ENCODE peak calls at places on chromosomes 2 and 18, in ten cellular contexts. R is astrocyte, Q is fibroblast of the aortic adventitia, M is adrenal gland, K is IMR-90, Z is cardiac fibroblast, G is MCF 10A, A is GM10248, S is brain microvascular endothelial cell, W is nephron progenitor cell. U is an unnamed sample.

GRCh38 chr2:175396696-175397095 is 215.2 kb upstream of the ATP5MC3 start:
- DNase-seq in Z (no peak), A (no peak), S (no peak), R (no peak), W (no peak), M (no peak), Q (no peak), K (no peak), G (no peak), U (no peak)

GRCh38 chr2:5937865-5938565 is 245.8 kb downstream of the SOX11 start:
- DNase-seq in Z (no peak), Q (no peak), S (no peak), M (no peak), R (peak), W (no peak), K (no peak), G (no peak), A (no peak), U (no peak)

GRCh38 chr2:48249631-48250473 is 280.1 kb upstream of the STON1 start:
- DNase-seq in W (no peak), S (no peak), M (no peak), A (no peak), Z (peak), G (peak), R (peak), Q (peak), K (peak), U (no peak)

GRCh38 chr2:199186226-199186864 is 271.4 kb downstream of the SATB2 start:
- DNase-seq in R (no peak), K (no peak), Z (no peak), M (no peak), Q (no peak), W (no peak), S (no peak), G (no peak), A (no peak), U (no peak)

GRCh38 chr2:18831916-18832510 is 242.6 kb upstream of the NT5C1B start:
- DNase-seq in W (no peak), Z (no peak), G (no peak), A (no peak), M (no peak), K (peak), R (peak), Q (peak), S (peak), U (no peak)

GRCh38 chr2:240205763-240206162 is 65.3 kb upstream of the OTOS start:
- DNase-seq in M (no peak), S (no peak), Z (no peak), Q (no peak), K (no peak), A (no peak), R (no peak), G (no peak), W (no peak), U (no peak)

GRCh38 chr2:96106991-96107882 is 9.1 kb downstream of the ADRA2B start:
- DNase-seq in W (no peak), K (no peak), S (no peak), Q (no peak), M (no peak), G (no peak), Z (no peak), R (no peak), A (no peak), U (peak)

GRCh38 chr18:63205791-63206252 is 113.7 kb downstream of the BCL2 start:
- DNase-seq in M (no peak), Z (no peak), Q (no peak), G (no peak), R (no peak), K (no peak), S (no peak), W (no peak), A (no peak), U (no peak)

GRCh38 chr2:109702250-109702985 is 88.3 kb downstream of the SOWAHC start:
- DNase-seq in R (peak), K (peak), A (no peak), G (peak), W (no peak), M (no peak), Q (peak), Z (peak), S (peak), U (no peak)

GRCh38 chr18:36724591-36725001 is 104.2 kb downstream of the TPGS2 start:
- DNase-seq in S (no peak), A (no peak), G (no peak), Z (no peak), K (peak), Q (peak), W (no peak), M (peak), R (peak), U (no peak)

GRCh38 chr2:205675861-205676516 is 6.3 kb upstream of the NRP2 start:
- DNase-seq in M (peak), W (no peak), K (peak), A (no peak), Q (peak), R (no peak), S (no peak), Z (peak), G (peak), U (no peak)

GRCh38 chr2:79855264-79856006 is 342.6 kb downstream of the CTNNA2 start:
- DNase-seq in M (no peak), S (no peak), A (no peak), K (peak), W (no peak), G (peak), Q (no peak), R (no peak), Z (no peak), U (no peak)

GRCh38 chr18:36066731-36067117 is 635 bp downstream of the RPRD1A start:
- DNase-seq in K (peak), G (peak), Z (no peak), A (peak), W (no peak), R (no peak), S (no peak), M (no peak), Q (peak), U (no peak)

GRCh38 chr2:78999410-78999809 is 26.1 kb upstream of the REG3G start:
- DNase-seq in R (no peak), W (no peak), K (no peak), G (peak), Q (peak), Z (peak), M (no peak), A (no peak), S (no peak), U (no peak)

GRCh38 chr2:103860016-103860415 is 993.9 kb upstream of the POU3F3 start:
- DNase-seq in W (no peak), Z (no peak), K (no peak), Q (no peak), R (no peak), S (no peak), G (no peak), A (no peak), M (no peak), U (no peak)

GRCh38 chr2:15943914-15944313 is 3.6 kb downstream of the MYCN start:
- DNase-seq in Q (no peak), M (peak), W (no peak), Z (peak), G (no peak), S (no peak), A (no peak), R (no peak), K (no peak), U (no peak)

GRCh38 chr18:36934884-36935283 is 106.0 kb downstream of the KIAA1328 start:
- DNase-seq in Z (peak), M (no peak), K (peak), S (peak), Q (peak), A (no peak), G (peak), R (peak), W (no peak), U (no peak)

GRCh38 chr2:58240595-58240937 is 559 bp downstream of the FANCL start:
- DNase-seq in S (no peak), Z (no peak), Q (peak), R (no peak), M (no peak), A (no peak), G (peak), K (no peak), W (no peak), U (no peak)

GRCh38 chr18:33097126-33097525 is 324.3 kb upstream of the KLHL14 start:
- DNase-seq in K (no peak), S (no peak), G (no peak), M (no peak), R (peak), A (no peak), W (no peak), Q (no peak), Z (no peak), U (no peak)

GRCh38 chr2:157501026-157501425 is 57.1 kb upstream of the CYTIP start:
- DNase-seq in G (no peak), S (no peak), K (no peak), Q (no peak), M (no peak), W (no peak), R (no peak), Z (no peak), A (no peak), U (no peak)

GRCh38 chr2:69776886-69777777 is 35.2 kb downstream of the ANXA4 start:
- DNase-seq in S (no peak), A (no peak), K (no peak), G (no peak), R (no peak), Q (no peak), Z (no peak), W (no peak), M (no peak), U (no peak)

GRCh38 chr2:8662239-8662879 is 19.5 kb upstream of the ID2 start:
- DNase-seq in Q (peak), M (no peak), A (no peak), G (peak), S (no peak), K (peak), W (no peak), R (peak), Z (peak), U (no peak)

GRCh38 chr2:231386446-231386845 is 9.1 kb upstream of the B3GNT7 start:
- DNase-seq in Q (peak), R (peak), Z (peak), A (no peak), W (no peak), K (peak), S (peak), G (no peak), M (no peak), U (no peak)

GRCh38 chr18:12233378-12233777 is 20.8 kb upstream of the CIDEA start:
- DNase-seq in K (peak), A (no peak), G (no peak), Q (peak), M (no peak), Z (peak), W (no peak), S (peak), R (peak), U (no peak)

GRCh38 chr18:37987901-37988300 is 422.3 kb upstream of the CELF4 start:
- DNase-seq in G (no peak), W (no peak), S (no peak), Z (no peak), Q (no peak), R (no peak), M (no peak), K (no peak), A (no peak), U (no peak)

GRCh38 chr2:151029406-151030157 is 232.1 kb downstream of the RBM43 start:
- DNase-seq in S (peak), Q (peak), R (peak), M (no peak), W (no peak), Z (peak), G (peak), K (peak), A (no peak), U (no peak)

GRCh38 chr2:20676353-20677215 is 9.6 kb downstream of the GDF7 start:
- DNase-seq in G (no peak), W (no peak), Q (no peak), K (no peak), S (no peak), R (no peak), M (no peak), A (no peak), Z (peak), U (no peak)
- TF ChIP-seq CTCF in G (no peak), W (no peak), Q (no peak), K (no peak), S (no peak), R (no peak), M (no peak), A (peak), Z (peak), U (no peak)

DNA sequence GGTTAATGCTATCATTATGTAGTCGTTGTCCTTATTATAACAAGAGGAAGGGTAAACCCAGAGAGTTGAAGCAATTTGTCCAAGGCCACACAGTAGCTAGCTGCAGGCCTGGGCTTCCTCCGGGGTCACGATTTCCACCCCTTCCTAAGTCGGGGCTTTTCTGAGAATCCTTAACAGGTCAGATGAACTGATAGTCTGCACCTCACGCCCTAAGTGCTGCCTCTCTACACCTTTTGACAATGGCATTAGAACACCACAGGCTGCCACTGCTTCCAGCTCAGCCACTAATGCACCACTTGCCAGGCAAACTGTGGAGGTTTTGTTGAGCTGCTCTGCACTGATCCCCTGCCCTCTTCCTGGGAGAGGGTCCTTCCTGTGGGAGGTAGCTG is 37.7 kb downstream of the FOSL2 start:
- DNase-seq in R (no peak), Z (no peak), W (no peak), K (no peak), A (no peak), M (no peak), S (no peak), Q (no peak), G (no peak), U (peak)
- TF ChIP-seq CTCF in R (no peak), Z (no peak), W (no peak), K (no peak), A (no peak), M (no peak), S (no peak), Q (no peak), G (no peak), U (no peak)

GRCh38 chr2:173126819-173127218 is 51.2 kb downstream of the MAP3K20 start:
- DNase-seq in A (no peak), Z (peak), M (no peak), G (no peak), W (no peak), K (peak), Q (no peak), S (no peak), R (peak), U (no peak)
- TF ChIP-seq CTCF in A (no peak), Z (no peak), M (no peak), G (no peak), W (no peak), K (no peak), Q (no peak), S (no peak), R (no peak), U (no peak)

GRCh38 chr2:201643216-201643651 is at the start of gene TMEM237:
- DNase-seq in R (peak), A (peak), Z (peak), M (no peak), G (peak), K (peak), W (peak), S (no peak), Q (peak), U (no peak)

GRCh38 chr2:201644001-201644400 is 698 bp upstream of the TMEM237 start:
- DNase-seq in G (peak), A (no peak), Q (peak), S (no peak), R (peak), Z (peak), K (peak), W (no peak), M (peak), U (no peak)

GRCh38 chr2:201639205-201639604 is 4.1 kb downstream of the TMEM237 start:
- DNase-seq in W (no peak), R (no peak), K (peak), A (no peak), M (no peak), Z (no peak), Q (no peak), G (no peak), S (no peak), U (no peak)

GRCh38 chr2:201642086-201642578 is 1.2 kb downstream of the TMEM237 start:
- DNase-seq in A (no peak), M (no peak), Q (no peak), K (no peak), R (no peak), W (no peak), S (no peak), Z (no peak), G (no peak), U (no peak)

DNA sequence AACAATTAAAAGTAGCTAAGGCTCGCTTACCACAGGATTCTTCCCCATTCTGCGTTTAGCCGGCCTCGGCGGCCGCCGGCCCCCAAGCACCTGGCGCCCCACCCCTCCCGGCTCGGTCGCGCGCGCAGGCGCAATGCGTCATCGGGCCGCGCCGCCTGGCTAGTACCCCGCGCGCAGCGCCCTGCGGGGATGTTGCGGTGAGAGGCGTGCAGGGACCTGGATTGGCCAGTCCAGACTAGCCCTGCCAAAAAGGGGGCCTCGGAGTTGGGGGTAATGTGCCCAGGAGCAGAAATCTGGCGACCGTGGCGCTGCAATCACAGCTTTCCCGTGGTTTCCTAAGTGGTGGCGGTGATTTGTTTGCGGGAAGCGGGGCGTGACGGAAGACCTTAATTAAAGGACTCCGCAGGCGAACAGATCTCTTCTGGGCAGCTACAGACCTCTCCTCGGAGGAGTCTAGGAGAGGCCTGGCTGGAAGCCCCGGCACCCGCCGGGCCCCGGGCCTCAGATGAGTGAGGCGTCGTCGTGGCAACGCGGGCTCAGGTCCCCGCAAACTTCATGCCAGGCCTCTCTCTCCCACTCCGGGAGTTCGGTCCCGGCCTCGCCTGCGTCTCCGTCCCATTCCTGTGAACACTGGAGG is 606 bp downstream of the TMEM237 start:
- DNase-seq in G (peak), K (peak), S (peak), R (peak), Z (peak), Q (peak), A (peak), W (peak), M (peak), U (peak)
- TF ChIP-seq CTCF in G (no peak), K (peak), S (no peak), R (no peak), Z (no peak), Q (no peak), A (no peak), W (no peak), M (no peak), U (no peak)

DNA sequence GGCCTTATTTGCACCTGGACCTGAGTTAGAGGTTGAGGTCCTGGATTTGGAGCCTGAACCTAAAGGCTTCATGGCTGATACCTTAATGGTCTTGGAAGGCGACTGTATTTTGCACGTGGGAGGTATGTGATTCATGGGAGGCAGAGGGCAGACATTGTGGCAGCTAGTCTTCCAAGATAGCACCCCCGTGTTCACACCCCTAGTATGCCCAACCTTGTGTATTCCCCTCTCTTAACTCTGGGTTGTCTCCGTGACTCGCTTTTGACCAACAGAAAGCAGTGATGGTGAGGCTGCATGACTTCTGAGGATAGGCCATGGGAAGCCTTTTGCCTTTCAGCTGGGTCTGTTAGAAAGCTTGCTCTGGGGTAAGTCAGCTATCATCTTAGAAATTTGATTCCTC is 45.8 kb upstream of the HAAO start:
- DNase-seq in Z (no peak), G (no peak), A (no peak), K (no peak), M (peak), Q (no peak), R (no peak), S (no peak), W (no peak), U (no peak)
- TF ChIP-seq CTCF in Z (no peak), G (no peak), A (no peak), K (no peak), M (no peak), Q (no peak), R (no peak), S (no peak), W (no peak), U (no peak)

DNA sequence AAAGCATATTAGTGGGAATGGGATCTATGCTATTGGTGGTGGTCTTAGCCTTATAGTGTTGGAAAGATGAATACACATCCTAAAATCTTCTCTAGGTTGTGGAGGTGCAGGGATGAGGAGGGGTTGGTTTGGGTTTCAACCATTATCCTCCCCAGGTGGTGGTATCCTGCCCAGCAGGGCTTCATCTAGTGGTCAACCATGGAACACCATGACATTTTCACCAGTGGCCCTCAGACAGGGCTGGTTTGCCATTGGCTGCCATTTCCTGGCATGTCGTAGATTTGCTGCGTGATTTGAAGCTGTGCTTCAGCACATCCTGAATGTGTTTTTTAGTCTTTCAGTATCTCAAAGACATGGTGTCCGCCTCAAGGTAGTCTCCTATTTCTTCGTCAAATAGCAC is 391.2 kb upstream of the HNRNPA3 start:
- DNase-seq in M (no peak), R (no peak), K (no peak), W (no peak), Z (no peak), A (no peak), G (no peak), Q (no peak), S (no peak), U (no peak)
- TF ChIP-seq CTCF in M (no peak), R (no peak), K (no peak), W (no peak), Z (no peak), A (no peak), G (peak), Q (peak), S (no peak), U (no peak)

DNA sequence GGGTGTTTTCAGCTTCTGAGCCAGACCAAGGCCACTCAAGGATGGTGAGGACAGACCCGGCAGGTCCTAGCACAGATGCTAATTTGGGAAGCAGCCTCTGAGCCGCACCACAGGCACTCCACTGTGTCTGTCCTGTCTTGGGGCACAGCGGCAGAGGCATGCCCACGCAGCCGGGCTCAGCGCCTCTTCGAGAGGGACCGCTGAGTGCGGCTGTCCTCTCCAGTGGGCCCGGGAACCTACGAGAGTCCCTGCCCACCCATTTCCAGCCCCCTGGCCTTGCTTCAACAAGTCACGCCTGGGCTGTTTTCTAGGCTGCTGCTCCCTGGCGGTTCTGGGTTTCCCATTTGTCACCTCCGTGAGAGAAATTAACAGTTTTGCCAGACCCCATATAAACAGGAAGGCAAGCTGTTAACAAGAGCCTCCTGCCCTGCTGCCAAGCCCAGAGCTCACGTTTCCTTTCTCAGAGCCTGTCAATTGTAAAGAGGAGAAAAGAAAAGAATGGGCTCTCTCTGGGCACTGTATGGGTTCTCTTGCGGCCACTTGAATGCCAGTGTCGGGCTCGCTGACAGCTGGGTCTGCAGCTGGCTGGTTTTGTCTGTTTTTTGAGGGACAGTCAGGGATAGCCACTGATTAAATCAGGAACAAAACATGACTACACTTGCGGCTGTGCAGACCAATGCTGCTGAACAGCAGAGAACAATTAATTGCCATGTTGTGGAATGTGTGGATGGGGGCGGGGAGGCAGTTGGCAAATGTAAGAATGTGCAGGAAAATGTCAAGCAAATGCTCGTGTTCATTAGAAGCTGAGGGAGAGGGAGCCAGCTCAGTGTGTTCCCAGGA is 30.6 kb downstream of the TMEM17 start:
- DNase-seq in Q (no peak), A (no peak), S (no peak), W (peak), K (no peak), G (no peak), R (no peak), Z (no peak), M (no peak), U (no peak)
- TF ChIP-seq CTCF in Q (no peak), A (no peak), S (no peak), W (no peak), K (no peak), G (no peak), R (no peak), Z (no peak), M (no peak), U (no peak)

U was measured in CD14-positive monocyte.